ENCODE peak calls at places on chromosomes 5 and 9, in six cellular contexts. S, Y, I, C, K and H are unnamed samples. For H3K4me1, the result is how much of the 10 kb centered on the place peaks cover.

GRCh38 chr9:81607593-81608288 is 81.6 kb downstream of the TLE1 start:
- DNase-seq in I (no peak), Y (no peak), C (no peak), S (no peak), K (no peak), H (no peak)

GRCh38 chr5:135185461-135186075 is 151.5 kb upstream of the PITX1 start:
- DNase-seq in S (no peak), C (no peak), I (no peak), Y (no peak), K (no peak), H (no peak)

GRCh38 chr5:44942524-44943001 is 133.8 kb downstream of the MRPS30 start:
- DNase-seq in S (no peak), C (no peak), I (no peak), K (no peak), Y (no peak), H (no peak)

GRCh38 chr9:33211695-33212393 is 28.1 kb upstream of the SPINK4 start:
- DNase-seq in Y (no peak), K (no peak), S (peak), I (peak), C (no peak), H (peak)

GRCh38 chr5:97545856-97546570 is 363.0 kb upstream of the RIOK2 start:
- DNase-seq in S (no peak), K (no peak), C (no peak), I (no peak), Y (no peak), H (no peak)

GRCh38 chr5:101535626-101536025 is 632.5 kb upstream of the ST8SIA4 start:
- DNase-seq in C (no peak), I (no peak), K (no peak), Y (no peak), S (no peak), H (no peak)

GRCh38 chr5:151686673-151687378 is at the start of gene SPARC:
- DNase-seq in Y (peak), K (no peak), C (peak), I (no peak), S (no peak), H (peak)

GRCh38 chr5:122999947-123000563 is 36.5 kb downstream of the PPIC start:
- DNase-seq in I (peak), S (peak), K (peak), C (no peak), Y (no peak), H (no peak)

GRCh38 chr9:72942451-72942850 is 10.4 kb downstream of the ALDH1A1 start:
- DNase-seq in S (peak), Y (no peak), C (no peak), K (no peak), I (no peak), H (no peak)

GRCh38 chr9:126395439-126396212 is 69.0 kb downstream of the MVB12B start:
- DNase-seq in K (no peak), Y (no peak), I (peak), S (no peak), C (no peak), H (peak)
- H3K27ac ChIP-seq in K (no peak), Y (no peak), I (peak), S (no peak), C (no peak), H (peak)

DNA sequence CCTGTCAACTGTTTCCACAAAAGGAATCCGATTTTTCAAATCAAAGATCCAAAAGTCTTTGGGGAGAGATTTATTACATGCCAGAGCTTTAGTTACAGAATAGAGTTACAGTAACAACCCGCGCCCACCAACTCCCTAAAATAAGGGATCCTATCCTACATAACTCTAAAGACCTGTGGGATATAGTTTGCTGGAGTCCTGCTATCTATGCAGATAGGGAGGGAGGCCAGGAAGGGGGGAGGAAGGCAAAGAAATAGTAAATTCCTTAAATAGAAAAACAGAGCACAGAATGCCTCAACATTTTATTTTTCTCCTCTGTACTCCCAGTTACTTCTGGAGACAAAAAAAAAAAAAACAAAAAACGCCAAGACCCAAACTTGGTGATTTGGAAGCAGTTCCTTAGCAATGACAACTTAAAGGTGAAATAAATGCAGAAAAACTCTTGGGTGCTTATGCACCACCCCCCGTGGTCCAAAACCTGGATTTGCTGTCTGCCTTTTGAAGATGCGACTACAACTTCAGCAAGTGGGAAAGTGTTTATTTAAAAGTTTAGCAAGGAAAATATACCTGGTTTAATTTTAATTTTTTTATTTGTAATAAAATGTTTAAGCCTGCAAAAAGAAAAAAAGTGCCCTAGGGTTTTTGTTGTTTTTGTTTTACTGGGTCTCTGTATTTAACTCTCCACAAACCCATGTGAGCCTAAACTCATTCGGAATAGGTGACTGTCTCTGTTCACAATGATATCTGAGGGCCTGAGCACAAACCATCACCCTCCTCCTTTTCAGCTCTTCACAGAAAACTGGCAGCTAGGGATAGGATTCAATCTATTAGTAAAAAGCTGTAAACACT is 10.3 kb downstream of the FOXD1 start:
- DNase-seq in C (no peak), Y (no peak), K (no peak), S (no peak), I (peak), H (no peak)
- H3K4me3 ChIP-seq in C (no peak), Y (no peak), K (peak), S (peak), I (peak), H (no peak)

DNA sequence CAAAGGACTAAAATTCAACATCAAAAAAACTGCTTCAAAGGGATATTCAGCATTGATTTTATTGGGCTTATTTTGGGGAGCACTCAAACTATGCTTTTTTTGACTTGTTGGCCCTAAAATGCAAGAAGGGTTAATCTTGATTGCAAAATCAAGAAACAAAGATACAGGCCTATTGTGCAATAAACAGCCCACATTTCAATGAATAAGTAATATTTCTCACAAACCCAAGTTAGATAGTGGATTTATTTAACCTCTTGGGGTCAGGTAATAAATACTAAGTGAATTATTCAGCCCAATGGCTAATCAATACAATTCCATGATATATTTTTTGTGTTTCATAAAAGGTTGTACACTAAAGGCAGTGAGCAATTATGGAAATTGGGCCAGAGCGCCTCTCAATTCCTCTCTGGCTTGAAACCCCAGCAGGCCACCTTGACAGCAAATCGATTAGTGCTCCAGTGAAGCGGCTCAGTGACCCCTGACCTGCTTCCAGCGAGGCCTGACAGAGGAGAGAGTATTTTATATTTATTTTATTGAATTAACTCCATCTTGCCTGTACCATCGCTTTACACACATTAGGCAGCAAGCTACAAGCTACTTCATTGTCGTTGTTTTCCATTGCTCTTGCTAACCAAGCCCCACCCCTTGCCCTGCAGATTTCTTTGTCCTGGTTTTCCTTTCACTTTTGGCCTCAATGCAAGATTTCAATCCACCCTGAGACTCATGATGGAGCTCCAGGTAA is 65.5 kb downstream of the EBF1 start:
- DNase-seq in Y (no peak), K (no peak), S (no peak), C (no peak), I (peak), H (no peak)
- H3K4me1 ChIP-seq in Y (half or more), K (under half), S (under half), C (under half), I (under half), H (under half)

GRCh38 chr5:179765400-179765799 is 28.4 kb upstream of the LTC4S start:
- DNase-seq in Y (peak), I (peak), C (no peak), S (peak), K (no peak), H (no peak)

GRCh38 chr5:179766726-179767455 is 26.9 kb upstream of the LTC4S start:
- DNase-seq in K (no peak), C (no peak), I (no peak), Y (no peak), S (no peak), H (no peak)

GRCh38 chr5:179768326-179769085 is 25.3 kb upstream of the LTC4S start:
- DNase-seq in K (no peak), I (no peak), S (no peak), C (no peak), Y (no peak), H (no peak)

GRCh38 chr5:179763215-179763945 is 30.4 kb upstream of the LTC4S start:
- DNase-seq in K (peak), C (peak), Y (peak), S (peak), I (peak), H (peak)

DNA sequence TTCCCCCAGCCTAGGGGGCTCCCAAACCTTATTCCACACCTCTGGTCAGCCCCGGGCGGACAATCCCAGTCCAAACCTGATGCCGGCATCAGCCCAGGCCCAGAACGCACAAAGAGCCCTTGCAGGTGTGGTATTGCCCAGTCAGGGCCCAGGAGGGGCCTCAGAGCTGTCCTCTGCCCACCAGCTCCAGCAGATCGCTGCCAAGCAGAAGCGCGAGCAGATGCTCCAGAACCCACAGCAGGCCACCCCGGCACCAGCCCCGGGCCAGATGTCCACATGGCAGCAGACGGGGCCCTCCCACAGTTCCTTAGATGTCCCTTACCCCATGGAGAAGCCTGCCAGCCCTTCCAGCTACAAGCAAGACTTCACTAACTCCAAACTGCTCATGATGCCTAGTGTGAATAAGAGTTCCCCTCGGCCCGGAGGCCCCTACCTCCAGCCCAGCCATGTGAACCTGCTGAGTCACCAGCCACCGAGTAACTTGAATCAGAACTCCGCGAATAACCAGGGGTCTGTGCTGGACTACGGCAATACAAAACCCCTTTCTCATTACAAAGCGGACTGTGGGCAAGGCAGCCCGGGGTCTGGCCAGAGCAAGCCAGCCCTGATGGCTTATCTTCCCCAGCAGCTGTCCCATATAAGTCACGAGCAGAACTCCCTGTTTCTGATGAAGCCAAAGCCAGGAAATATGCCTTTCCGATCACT is 27.6 kb upstream of the LTC4S start:
- DNase-seq in I (no peak), C (no peak), Y (no peak), S (no peak), K (no peak), H (no peak)
- H3K27ac ChIP-seq in I (peak), C (no peak), Y (peak), S (peak), K (no peak), H (peak)

GRCh38 chr5:72338810-72339209 is 18.6 kb downstream of the PTCD2 start:
- DNase-seq in I (no peak), K (no peak), S (no peak), Y (no peak), C (no peak), H (no peak)

GRCh38 chr5:72337159-72337558 is 17.0 kb downstream of the PTCD2 start:
- DNase-seq in K (no peak), S (no peak), Y (no peak), I (no peak), C (no peak), H (no peak)
- H3K4me3 ChIP-seq in K (no peak), S (no peak), Y (no peak), I (no peak), C (no peak), H (no peak)

DNA sequence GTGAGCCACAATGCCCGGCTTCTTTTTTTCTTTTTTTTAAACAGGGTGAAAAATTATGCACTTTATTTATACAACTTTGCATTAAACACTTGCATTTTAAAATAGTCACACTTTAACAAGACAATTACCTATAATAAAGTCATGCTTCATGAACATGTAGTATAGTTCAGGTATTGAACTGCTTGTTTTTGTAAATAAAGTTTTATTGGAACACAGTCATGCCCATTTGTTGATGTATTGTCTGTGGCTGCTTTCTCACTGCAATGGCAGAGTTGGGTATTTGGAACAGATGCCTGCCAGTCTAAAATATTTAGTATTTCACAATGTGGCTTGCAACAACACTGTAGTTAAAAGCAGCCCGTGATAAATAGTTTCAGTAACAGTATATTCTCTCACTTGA is 32.8 kb upstream of the CCL21 start:
- DNase-seq in S (no peak), C (no peak), I (no peak), K (no peak), Y (no peak), H (no peak)
- H3K4me1 ChIP-seq in S (under half), C (under half), I (under half), K (under half), Y (under half), H (under half)

DNA sequence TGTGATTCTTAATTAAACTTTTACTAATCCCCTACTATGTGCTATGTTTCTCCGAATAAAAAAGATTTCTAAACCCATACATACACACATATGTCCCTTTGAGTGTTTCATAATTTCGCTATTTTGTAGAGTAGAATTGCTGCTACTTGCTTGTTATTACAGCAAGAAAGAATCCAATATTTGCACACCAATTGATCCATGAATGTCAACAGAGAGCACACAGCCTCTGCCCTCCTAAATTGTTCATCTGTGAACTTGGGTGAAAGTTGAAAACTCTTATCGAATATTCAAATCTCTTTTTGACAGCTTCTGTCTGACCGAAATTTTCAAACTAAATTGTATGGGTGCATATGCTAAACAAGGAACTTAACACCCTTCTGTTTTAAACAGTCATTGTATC is 83.4 kb upstream of the RASEF start:
- DNase-seq in Y (no peak), C (no peak), S (no peak), I (no peak), K (no peak), H (no peak)
- H3K27ac ChIP-seq in Y (no peak), C (no peak), S (no peak), I (no peak), K (no peak), H (no peak)

GRCh38 chr9:14662060-14662453 is 31.2 kb downstream of the ZDHHC21 start:
- DNase-seq in I (no peak), Y (no peak), C (no peak), K (no peak), S (no peak), H (no peak)

GRCh38 chr9:14661421-14662059 is 31.7 kb downstream of the ZDHHC21 start:
- DNase-seq in C (no peak), K (peak), Y (no peak), S (peak), I (peak), H (no peak)

GRCh38 chr9:14654932-14655331 is 38.3 kb downstream of the ZDHHC21 start:
- DNase-seq in K (no peak), S (peak), Y (no peak), I (no peak), C (no peak), H (no peak)

DNA sequence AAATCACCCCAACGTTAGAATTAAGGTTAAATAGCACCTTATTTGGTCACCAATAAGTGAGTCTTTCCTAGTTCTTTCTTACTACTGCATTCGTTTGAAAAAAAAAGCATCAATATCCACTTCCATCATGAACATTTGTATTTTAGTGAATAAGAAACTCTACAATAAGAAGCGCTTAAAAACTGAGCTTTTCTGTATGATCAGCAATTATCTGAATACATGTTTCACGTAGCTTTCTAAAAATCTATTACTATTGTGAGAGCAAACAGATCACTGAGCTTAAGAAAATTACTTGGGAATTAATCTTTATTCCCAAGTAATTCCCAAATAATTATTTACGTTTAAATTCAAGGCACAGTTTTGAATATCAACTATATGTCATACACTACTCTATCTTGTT is 32.5 kb downstream of the ZDHHC21 start:
- DNase-seq in I (no peak), Y (no peak), C (no peak), K (no peak), S (no peak), H (no peak)
- H3K4me3 ChIP-seq in I (no peak), Y (no peak), C (no peak), K (no peak), S (no peak), H (no peak)

GRCh38 chr5:150603491-150603890 is 37.0 kb upstream of the SYNPO start:
- DNase-seq in Y (no peak), I (no peak), S (no peak), C (no peak), K (no peak), H (no peak)

GRCh38 chr5:150604010-150604409 is 36.5 kb upstream of the SYNPO start:
- DNase-seq in S (no peak), K (no peak), I (no peak), C (no peak), Y (no peak), H (no peak)

GRCh38 chr5:150605546-150605945 is 34.9 kb upstream of the SYNPO start:
- DNase-seq in C (no peak), S (peak), Y (no peak), K (peak), I (no peak), H (no peak)

GRCh38 chr5:150606476-150606875 is 34.0 kb upstream of the SYNPO start:
- DNase-seq in I (no peak), S (no peak), Y (no peak), C (no peak), K (no peak), H (no peak)

DNA sequence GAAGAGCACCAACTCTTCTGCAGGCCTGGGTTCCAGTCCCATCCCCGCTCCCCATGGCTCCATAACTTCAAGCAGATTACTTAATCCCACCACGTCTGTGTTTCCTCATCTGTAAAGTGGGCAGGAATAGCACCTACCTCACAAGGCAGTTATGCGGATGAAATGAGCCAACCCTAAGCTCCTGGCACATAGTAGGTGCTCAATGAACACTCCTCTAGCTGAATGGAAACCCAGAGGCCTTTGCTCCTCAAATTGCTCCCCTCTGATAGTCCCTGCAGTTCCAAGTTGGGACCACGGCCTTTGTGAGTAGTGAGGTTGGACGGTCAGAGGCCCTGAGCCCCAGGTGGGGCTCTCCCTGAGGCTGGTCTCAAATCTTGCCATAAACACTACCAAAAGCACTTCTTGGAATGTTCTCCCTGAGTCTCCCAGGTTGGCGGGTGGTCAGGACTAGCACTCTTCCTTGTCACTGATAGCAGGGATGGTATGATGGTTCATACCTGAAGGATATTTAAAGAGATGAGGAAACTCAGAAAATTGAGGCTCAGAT is 35.5 kb upstream of the SYNPO start:
- DNase-seq in K (no peak), S (no peak), C (no peak), Y (no peak), I (no peak), H (no peak)
- H3K4me1 ChIP-seq in K (under half), S (under half), C (under half), Y (half or more), I (under half), H (half or more)

GRCh38 chr9:20382460-20383071 is 239.7 kb downstream of the MLLT3 start:
- DNase-seq in I (peak), K (peak), S (peak), C (no peak), Y (no peak), H (no peak)
- H3K27ac ChIP-seq in I (peak), K (no peak), S (no peak), C (no peak), Y (no peak), H (no peak)